ENCODE peak calls at places on chromosomes 13 and 19, in seven cellular contexts. I is fibroblast of lung, B is AML-193, U is islet precursor cell, C is NCI-H1436, O is osteocyte, Y is activated T-cell treated with anti-CD3 and anti-CD28 coated beads for 48 hours. E is an unnamed sample.

GRCh38 chr13:28955264-28955966 is 135.3 kb downstream of the MTUS2 start:
- DNase-seq in I (no peak), B (no peak), U (no peak), C (no peak), O (no peak), Y (no peak), E (no peak)

GRCh38 chr19:51324082-51324481 is 12.6 kb downstream of the IGLON5 start:
- DNase-seq in I (no peak), B (no peak), U (no peak), C (no peak), O (no peak), Y (no peak), E (no peak)

GRCh38 chr13:86725105-86725504 is 925.9 kb upstream of the SLITRK6 start:
- DNase-seq in I (peak; percentile 2), B (no peak), U (peak; percentile 52), C (no peak), O (no peak), Y (no peak), E (no peak)

GRCh38 chr19:18660939-18661338 is 22.5 kb upstream of the CRTC1 start:
- DNase-seq in I (no peak), B (no peak), U (no peak), C (no peak), O (no peak), Y (no peak), E (no peak)

GRCh38 chr13:47170971-47171370 is 274.1 kb upstream of the HTR2A start:
- DNase-seq in I (peak; percentile 47), B (no peak), U (no peak), C (no peak), O (no peak), Y (no peak), E (no peak)

GRCh38 chr13:47039106-47039505 is 142.3 kb upstream of the HTR2A start:
- DNase-seq in I (peak; percentile 80), B (no peak), U (no peak), C (no peak), O (no peak), Y (no peak), E (no peak)

GRCh38 chr19:12792048-12792852 is 964 bp downstream of the JUNB start:
- DNase-seq in I (peak; percentile 67), B (peak; percentile 64), U (peak; percentile 82), C (peak; percentile 71), O (no peak), Y (peak; percentile 75), E (peak; percentile 84)

GRCh38 chr19:39046037-39046821 is 13.9 kb upstream of the FBXO27 start:
- DNase-seq in I (no peak), B (no peak), U (peak; percentile 61), C (no peak), O (no peak), Y (no peak), E (no peak)

GRCh38 chr19:36771275-36772231 is 1.1 kb downstream of the ZNF850 start:
- DNase-seq in I (peak; percentile 89), B (peak; percentile 65), U (peak; percentile 73), C (no peak), O (no peak), Y (peak; percentile 35), E (peak; percentile 45)

GRCh38 chr13:35699181-35699580 is 222.7 kb upstream of the MAB21L1 start:
- DNase-seq in I (peak; percentile 33), B (no peak), U (no peak), C (no peak), O (no peak), Y (no peak), E (no peak)